ENCODE peak calls at places on chromosomes 12 and 14, in four cellular contexts. O is sigmoid colon, F is cardiac muscle cell, K is neural progenitor cell. P is an unnamed sample.

GRCh38 chr12:99130808-99131538 is 485.9 kb downstream of the APAF1 start:
- DNase-seq in O (no peak), K (no peak), F (peak; percentile 65), P (no peak)

GRCh38 chr12:32939801-32940200 is 43.2 kb upstream of the PKP2 start:
- DNase-seq in F (no peak), K (no peak), O (no peak), P (no peak)

GRCh38 chr14:68146812-68147211 is 327.2 kb downstream of the RAD51B start:
- DNase-seq in O (no peak), F (peak; percentile 97), K (no peak), P (peak; percentile 88)

GRCh38 chr14:24785698-24786097 is 151.7 kb upstream of the GZMB start:
- DNase-seq in O (no peak), K (no peak), F (no peak), P (no peak)

GRCh38 chr12:130254476-130255276 is 83.0 kb upstream of the PIWIL1 start:
- DNase-seq in K (peak; percentile 20), F (no peak), O (no peak), P (no peak)

GRCh38 chr14:57052705-57053302 is 215.9 kb downstream of the EXOC5 start:
- DNase-seq in O (no peak), K (no peak), F (no peak), P (no peak)

GRCh38 chr12:101697930-101698781 is 716 bp downstream of the CHPT1 start:
- DNase-seq in O (peak; percentile 82), F (peak; percentile 29), K (no peak), P (no peak)

GRCh38 chr12:105466901-105467598 is 136.6 kb downstream of the C12orf75 start:
- DNase-seq in O (no peak), F (peak; percentile 44), K (peak; percentile 7), P (no peak)

GRCh38 chr12:27472604-27473003 is 26.1 kb downstream of the SMCO2 start:
- DNase-seq in O (no peak), F (no peak), K (no peak), P (no peak)

GRCh38 chr14:68950111-68950510 is 29.0 kb downstream of the ACTN1 start:
- DNase-seq in K (no peak), O (no peak), F (peak; percentile 59), P (no peak)

GRCh38 chr12:128695697-128696096 is 128.1 kb downstream of the SLC15A4 start:
- DNase-seq in F (no peak), K (no peak), O (no peak), P (no peak)

GRCh38 chr14:33568935-33569579 is 381.8 kb downstream of the EGLN3 start:
- DNase-seq in O (no peak), F (peak; percentile 16), K (no peak), P (no peak)

GRCh38 chr12:45517360-45517759 is 212.1 kb upstream of the ARID2 start:
- DNase-seq in K (no peak), F (no peak), O (no peak), P (no peak)

GRCh38 chr12:18054925-18055324 is 35.1 kb downstream of the RERGL start:
- DNase-seq in F (no peak), K (no peak), O (no peak), P (no peak)

GRCh38 chr14:76654573-76654955 is 106.7 kb upstream of the VASH1 start:
- DNase-seq in K (no peak), F (peak; percentile 8), O (no peak), P (no peak)

GRCh38 chr12:30178948-30179347 is 395.2 kb upstream of the TMTC1 start:
- DNase-seq in O (no peak), F (no peak), K (no peak), P (no peak)

GRCh38 chr12:113039911-113040425 is 16.6 kb upstream of the DTX1 start:
- DNase-seq in O (no peak), K (no peak), F (peak; percentile 19), P (no peak)

GRCh38 chr14:97413991-97414717 is 617.0 kb downstream of the VRK1 start:
- DNase-seq in K (peak; percentile 50), O (no peak), F (no peak), P (no peak)

GRCh38 chr12:49895773-49896172 is 7.9 kb downstream of the FAIM2 start:
- DNase-seq in O (peak; percentile 34), F (no peak), K (no peak), P (no peak)

GRCh38 chr12:90682398-90682797 is 272.6 kb downstream of the CCER1 start:
- DNase-seq in K (no peak), F (peak; percentile 15), O (no peak), P (peak; percentile 23)

GRCh38 chr14:60161176-60162107 is 3.8 kb downstream of the DHRS7 start:
- DNase-seq in K (no peak), F (peak; percentile 21), O (peak; percentile 73), P (no peak)

GRCh38 chr14:37546621-37547447 is 48.2 kb downstream of the FOXA1 start:
- DNase-seq in F (peak; percentile 16), O (no peak), K (no peak), P (no peak)

GRCh38 chr14:59438148-59438766 is 26.9 kb downstream of the GPR135 start:
- DNase-seq in F (peak; percentile 88), O (no peak), K (no peak), P (no peak)

GRCh38 chr14:100271247-100271939 is 32.4 kb downstream of the YY1 start:
- DNase-seq in F (peak; percentile 30), O (no peak), K (no peak), P (no peak)

GRCh38 chr14:46250113-46250703 is 401.4 kb downstream of the RPL10L start:
- DNase-seq in K (peak; percentile 21), O (no peak), F (peak; percentile 24), P (no peak)

GRCh38 chr14:26926585-26926984 is 328.8 kb upstream of the NOVA1 start:
- DNase-seq in F (no peak), O (no peak), K (no peak), P (no peak)

DNA sequence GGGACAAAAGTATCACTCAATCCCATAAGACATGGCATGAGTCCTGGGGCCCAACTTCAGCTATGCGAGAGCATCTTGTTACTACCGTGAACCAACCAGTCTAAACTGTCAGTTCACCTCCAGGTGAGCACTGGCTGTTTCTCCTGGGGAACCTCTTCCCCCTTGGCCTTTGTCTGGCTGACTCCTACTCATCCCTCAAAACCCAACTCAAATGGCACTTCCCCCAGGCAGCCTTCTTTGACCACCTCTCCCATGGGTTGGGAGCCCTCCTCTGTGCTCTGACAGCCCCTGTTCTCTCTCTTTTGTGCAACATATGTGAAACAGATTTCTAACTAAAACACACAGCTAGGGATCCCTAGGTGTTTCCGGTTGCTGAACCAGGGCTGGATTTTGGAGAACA is 37.7 kb downstream of the FOXN4 start:
- DNase-seq in O (no peak), K (no peak), F (no peak), P (no peak)
- H3K27ac ChIP-seq in O (no peak overlapping the region), K (no peak overlapping the region), F (no peak overlapping the region), P (no peak overlapping the region)

GRCh38 chr14:88208858-88209257 is 114.2 kb downstream of the KCNK10 start:
- DNase-seq in K (no peak), O (no peak), F (no peak), P (no peak)
- TF ChIP-seq CTCF in K (no peak), O (no peak), F (no peak), P (no peak)

GRCh38 chr12:95922231-95922630 is 20.2 kb downstream of the CCDC38 start:
- DNase-seq in F (peak; percentile 27), K (no peak), O (no peak), P (no peak)

GRCh38 chr12:95919110-95919509 is 23.3 kb downstream of the CCDC38 start:
- DNase-seq in K (no peak), O (no peak), F (no peak), P (no peak)

GRCh38 chr12:95918194-95918993 is 24.0 kb downstream of the CCDC38 start:
- DNase-seq in K (peak; percentile 75), O (no peak), F (peak; percentile 65), P (no peak)
- H3K9me3 ChIP-seq in K (no peaks in the 10 kb centered on the region), O (no peaks in the 10 kb centered on the region), F (no peaks in the 10 kb centered on the region), P (no peaks in the 10 kb centered on the region)

GRCh38 chr12:97132270-97132669 is 225.2 kb downstream of the NEDD1 start:
- DNase-seq in F (no peak), K (no peak), O (no peak), P (no peak)

GRCh38 chr12:97134495-97134894 is 227.4 kb downstream of the NEDD1 start:
- DNase-seq in O (no peak), K (no peak), F (no peak), P (no peak)

GRCh38 chr12:97127061-97127460 is 220.0 kb downstream of the NEDD1 start:
- DNase-seq in O (no peak), F (no peak), K (peak; percentile 85), P (no peak)

GRCh38 chr12:97131220-97131981 is 224.3 kb downstream of the NEDD1 start:
- DNase-seq in K (peak; percentile 92), F (no peak), O (no peak), P (no peak)
- H3K27ac ChIP-seq in K (peak overlapping the region; percentile 97), F (no peak overlapping the region), O (no peak overlapping the region), P (no peak overlapping the region)

DNA sequence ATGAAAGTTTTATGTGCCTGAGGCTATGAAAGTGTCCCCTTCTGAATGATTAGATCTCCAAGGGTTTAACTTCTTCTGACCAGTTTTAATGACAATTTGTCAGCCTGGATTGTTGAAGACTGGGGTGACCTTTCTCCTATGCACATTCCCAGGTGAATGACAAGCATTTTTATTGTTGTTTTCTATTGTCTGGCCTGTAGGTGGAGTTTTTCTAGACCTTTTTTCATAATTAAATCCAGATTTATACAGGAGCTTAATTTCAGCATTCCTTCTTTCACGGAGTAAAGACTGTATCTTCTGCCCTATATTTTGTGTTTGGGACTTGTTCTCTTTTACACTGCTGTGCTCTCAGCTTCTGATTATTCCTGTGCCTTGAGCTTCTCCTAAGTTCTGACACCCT is 125.0 kb upstream of the FAR2 start:
- DNase-seq in F (no peak), K (no peak), O (no peak), P (no peak)
- TF ChIP-seq CTCF in F (peak; percentile 27), K (peak; percentile 35), O (no peak), P (peak; percentile 20)

GRCh38 chr12:114445401-114446323 is 39.7 kb upstream of the TBX5 start:
- DNase-seq in F (no peak), O (no peak), K (peak; percentile 68), P (no peak)

GRCh38 chr12:114447274-114447716 is 41.4 kb upstream of the TBX5 start:
- DNase-seq in K (peak; percentile 58), O (no peak), F (peak; percentile 27), P (no peak)

GRCh38 chr12:114444422-114445279 is 38.7 kb upstream of the TBX5 start:
- DNase-seq in O (no peak), F (no peak), K (peak; percentile 75), P (no peak)

GRCh38 chr12:114440450-114441383 is 34.8 kb upstream of the TBX5 start:
- DNase-seq in K (peak; percentile 82), O (no peak), F (no peak), P (no peak)

GRCh38 chr12:114443607-114444421 is 37.9 kb upstream of the TBX5 start:
- DNase-seq in F (no peak), K (peak; percentile 59), O (no peak), P (no peak)
- H3K9me3 ChIP-seq in F (no peaks in the 10 kb centered on the region), K (no peaks in the 10 kb centered on the region), O (no peaks in the 10 kb centered on the region), P (peaks cover 42% of the 10 kb centered on the region)

P was measured in AG04450.